ENCODE peak calls at places on chromosomes 11 and 22, in six cellular contexts. G is GM23248, C is OCI-LY7, F is SK-N-SH, R is HCT116, H is fibroblast of lung. A is an unnamed sample.

GRCh38 chr11:69473520-69473894 is 8.0 kb upstream of the LINC01488 start:
- DNase-seq in G (no peak), C (no peak), F (no peak), R (no peak), H (no peak), A (no peak)

GRCh38 chr22:37177755-37178154 is 10.3 kb downstream of the C1QTNF6 start:
- DNase-seq in G (no peak), C (no peak), F (no peak), R (no peak), H (no peak), A (no peak)

GRCh38 chr11:70934999-70935768 is 317.2 kb downstream of the SHANK2 start:
- DNase-seq in G (peak), C (no peak), F (no peak), R (peak), H (no peak), A (peak)

GRCh38 chr11:60165538-60165937 is 17.3 kb downstream of the MS4A6A start:
- DNase-seq in G (no peak), C (no peak), F (no peak), R (no peak), H (no peak), A (peak)

GRCh38 chr22:37355174-37355573 is 72.1 kb downstream of the ELFN2 start:
- DNase-seq in G (no peak), C (no peak), F (no peak), R (no peak), H (no peak), A (no peak)

GRCh38 chr22:46069518-46070214 is 80.7 kb upstream of the PPARA start:
- DNase-seq in G (peak), C (peak), F (peak), R (peak), H (peak), A (peak)

GRCh38 chr11:48272551-48273080 is 9.0 kb downstream of the OR4X1 start:
- DNase-seq in G (no peak), C (no peak), F (no peak), R (no peak), H (no peak), A (no peak)

GRCh38 chr11:5042091-5042490 is 4.2 kb upstream of the OR52J3 start:
- DNase-seq in G (peak), C (no peak), F (no peak), R (no peak), H (no peak), A (peak)

GRCh38 chr11:31636983-31637382 is 127.4 kb downstream of the ELP4 start:
- DNase-seq in G (no peak), C (no peak), F (no peak), R (no peak), H (no peak), A (no peak)

GRCh38 chr11:132838621-132839020 is 693.7 kb downstream of the OPCML start:
- DNase-seq in G (peak), C (no peak), F (no peak), R (no peak), H (peak), A (peak)

GRCh38 chr22:32720924-32721323 is 80.6 kb upstream of the TIMP3 start:
- DNase-seq in G (peak), C (no peak), F (peak), R (no peak), H (peak), A (no peak)

GRCh38 chr11:75583710-75584658 is 21.9 kb downstream of the SERPINH1 start:
- DNase-seq in G (peak), C (no peak), F (peak), R (no peak), H (peak), A (no peak)

GRCh38 chr11:114166897-114167323 is 107.4 kb downstream of the ZBTB16 start:
- DNase-seq in G (peak), C (peak), F (no peak), R (no peak), H (peak), A (peak)

GRCh38 chr11:122398167-122398566 is 257.4 kb upstream of the UBASH3B start:
- DNase-seq in G (peak), C (no peak), F (no peak), R (no peak), H (peak), A (no peak)

GRCh38 chr11:32713496-32713895 is 81.0 kb downstream of the CCDC73 start:
- DNase-seq in G (peak), C (peak), F (no peak), R (peak), H (peak), A (no peak)

GRCh38 chr11:73961321-73961720 is 10.5 kb downstream of the DNAJB13 start:
- DNase-seq in G (peak), C (no peak), F (no peak), R (no peak), H (no peak), A (no peak)

GRCh38 chr11:125381499-125381898 is 114.6 kb downstream of the FEZ1 start:
- DNase-seq in G (no peak), C (no peak), F (no peak), R (no peak), H (no peak), A (no peak)

GRCh38 chr11:98568011-98568410 is 452.7 kb upstream of the CNTN5 start:
- DNase-seq in G (no peak), C (no peak), F (no peak), R (no peak), H (peak), A (no peak)

GRCh38 chr22:19035474-19036228 is 86.6 kb downstream of the DGCR2 start:
- DNase-seq in G (no peak), C (peak), F (no peak), R (no peak), H (peak), A (no peak)

GRCh38 chr22:30874431-30875370 is 93.9 kb downstream of the MORC2 start:
- DNase-seq in G (no peak), C (no peak), F (peak), R (no peak), H (no peak), A (no peak)

GRCh38 chr11:47980907-47981621 is 705 bp downstream of the PTPRJ start:
- DNase-seq in G (peak), C (peak), F (peak), R (no peak), H (peak), A (peak)

DNA sequence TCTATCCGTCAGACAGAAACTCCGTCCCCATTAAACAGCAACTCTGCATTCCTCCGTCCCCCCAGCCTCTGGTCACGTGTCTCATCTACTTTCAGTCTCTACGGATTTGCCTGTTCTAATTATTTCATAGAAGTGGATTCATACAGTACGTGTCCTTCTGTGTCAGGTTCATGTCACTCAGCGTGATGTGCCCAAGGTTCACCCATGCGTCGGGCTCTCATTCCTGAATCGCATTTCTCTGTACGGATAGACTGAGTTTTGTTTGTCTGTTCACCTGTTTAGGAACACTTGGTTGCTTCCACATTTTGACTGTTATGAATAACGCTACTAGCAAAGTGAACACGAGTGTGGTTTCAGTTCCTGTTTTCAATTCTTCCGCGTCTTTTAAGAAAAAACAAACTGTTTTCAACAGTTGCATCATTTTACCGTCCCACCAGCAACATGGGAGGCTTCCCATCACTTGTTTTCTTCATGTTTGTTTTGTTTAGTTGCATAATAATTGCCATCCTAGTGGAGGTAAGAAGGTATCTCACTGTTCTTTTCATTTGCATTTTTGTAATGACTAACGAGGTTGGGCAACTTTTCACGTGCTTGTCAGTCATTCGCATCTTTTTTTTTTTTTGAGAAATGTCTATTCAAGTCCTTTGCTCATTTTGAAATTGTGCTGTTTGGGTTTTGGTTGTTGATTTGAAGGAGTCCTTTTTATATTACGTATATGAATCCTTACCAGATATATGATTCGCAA is 8.9 kb upstream of the NLRP6 start:
- DNase-seq in G (peak), C (peak), F (no peak), R (no peak), H (no peak), A (no peak)
- H2AFZ ChIP-seq in G (peak), C (peak), F (no peak), R (no peak), H (no peak), A (no peak)

GRCh38 chr11:95592455-95592854 is 197.1 kb downstream of the FAM76B start:
- DNase-seq in G (no peak), C (no peak), F (no peak), R (no peak), H (peak), A (no peak)
- H2AFZ ChIP-seq in G (no peak), C (no peak), F (no peak), R (no peak), H (no peak), A (no peak)

DNA sequence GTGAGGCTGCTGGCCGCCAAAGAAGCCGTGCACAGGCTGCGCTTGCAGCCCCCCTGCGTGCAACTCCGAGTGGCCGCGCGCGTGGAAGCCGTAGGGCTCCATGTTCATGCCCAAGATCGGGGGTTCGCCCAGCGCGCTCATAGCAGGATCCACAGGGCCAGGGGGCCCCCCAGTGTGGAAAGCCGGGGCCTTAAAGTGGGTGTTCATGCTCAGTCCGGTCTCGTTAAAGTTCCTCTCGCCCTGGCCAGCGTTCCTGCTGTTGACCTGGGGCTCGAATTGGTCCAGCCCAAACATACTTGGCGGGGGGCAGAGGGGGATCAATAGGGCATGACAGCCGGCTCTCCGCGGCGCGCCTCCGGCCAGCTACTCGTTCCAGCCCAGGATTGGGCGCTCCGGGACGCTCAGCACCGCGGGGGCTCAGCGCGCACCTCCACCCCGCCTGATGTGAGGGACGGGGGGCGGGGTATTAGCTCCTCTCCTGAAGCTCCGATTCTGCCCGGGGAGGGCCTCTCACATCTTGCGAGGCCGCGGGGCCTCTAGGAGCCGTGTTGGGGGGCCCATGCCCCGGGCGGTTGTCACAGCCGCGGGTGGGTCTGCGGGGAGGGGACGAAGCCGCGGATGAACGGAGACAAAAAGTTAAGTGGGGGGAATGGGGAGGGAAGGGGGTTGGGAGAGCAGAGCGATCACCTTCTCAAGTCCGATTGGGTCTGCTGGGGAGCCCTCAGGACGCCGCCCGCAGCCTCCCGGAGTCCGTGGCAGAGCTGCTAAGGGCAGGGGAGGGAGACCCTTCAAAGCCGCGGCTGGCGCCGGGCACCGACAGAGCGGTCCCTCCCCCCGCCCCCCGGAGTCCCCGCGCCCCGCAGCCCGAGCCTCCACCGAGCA is 1.1 kb downstream of the MN1 start:
- DNase-seq in G (peak), C (no peak), F (peak), R (no peak), H (no peak), A (peak)
- H2AFZ ChIP-seq in G (peak), C (no peak), F (peak), R (no peak), H (no peak), A (peak)

DNA sequence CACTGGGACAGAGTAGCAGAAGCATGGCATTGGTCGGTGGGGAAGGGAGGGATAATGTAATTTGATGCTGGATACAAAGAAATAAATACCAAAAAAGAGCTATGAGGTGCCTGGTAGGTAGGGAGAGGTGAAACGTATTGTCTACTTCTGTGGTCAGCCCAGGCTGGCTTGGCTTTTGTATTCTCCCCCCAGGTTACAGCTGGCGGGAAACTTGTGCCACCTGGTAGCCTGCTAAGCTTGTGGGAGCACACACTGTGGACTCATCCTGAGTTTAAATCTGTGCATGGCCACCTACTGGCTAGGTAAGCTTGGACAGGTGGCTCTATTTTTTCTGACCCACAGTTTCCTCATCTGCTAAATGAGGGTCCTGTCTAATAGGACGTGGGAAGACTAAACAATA is 165.2 kb upstream of the E2F8 start:
- DNase-seq in G (no peak), C (no peak), F (no peak), R (no peak), H (no peak), A (no peak)
- H2AFZ ChIP-seq in G (no peak), C (no peak), F (no peak), R (no peak), H (no peak), A (no peak)

GRCh38 chr11:37597776-37598175 is 999.7 kb upstream of the RAG2 start:
- DNase-seq in G (no peak), C (no peak), F (no peak), R (no peak), H (no peak), A (no peak)

GRCh38 chr11:37595845-37596244 is 997.8 kb upstream of the RAG2 start:
- DNase-seq in G (no peak), C (no peak), F (no peak), R (no peak), H (peak), A (no peak)
- H2AFZ ChIP-seq in G (no peak), C (no peak), F (no peak), R (no peak), H (no peak), A (no peak)

DNA sequence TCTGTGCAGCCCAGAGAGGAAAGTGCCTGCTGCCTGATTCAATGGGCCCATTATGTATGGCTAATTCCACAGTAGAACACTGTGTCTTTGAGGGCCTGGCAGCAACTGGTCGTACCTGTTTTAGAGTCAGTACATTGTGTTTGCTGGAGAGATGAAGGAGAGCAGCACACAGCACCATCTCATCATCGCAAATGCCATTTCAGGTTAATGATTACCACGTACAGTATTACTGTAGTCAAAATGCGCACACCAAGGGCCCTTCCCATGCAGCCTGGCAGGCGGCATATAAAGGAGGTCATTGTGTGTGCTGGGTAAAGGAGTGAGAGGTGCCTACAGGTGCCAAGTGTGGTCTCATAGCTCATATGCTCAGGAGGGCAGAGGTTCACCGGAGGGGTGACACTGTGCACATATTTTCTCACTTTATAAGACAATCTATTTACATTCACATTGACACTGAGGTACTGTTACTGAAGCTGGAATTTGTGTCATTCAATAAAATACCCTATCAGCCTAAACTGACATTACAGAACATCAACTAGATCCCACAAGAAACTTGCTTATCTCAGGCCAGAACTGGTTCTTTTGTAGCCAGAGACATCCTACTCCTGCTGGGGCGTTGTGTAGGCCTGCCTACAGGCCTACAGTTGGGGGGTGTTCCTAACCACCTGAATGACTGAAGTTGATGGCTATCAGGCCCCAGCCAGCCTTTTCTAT is 90.4 kb downstream of the APIP start:
- DNase-seq in G (no peak), C (no peak), F (no peak), R (peak), H (no peak), A (peak)
- H2AFZ ChIP-seq in G (no peak), C (no peak), F (no peak), R (peak), H (no peak), A (peak)

GRCh38 chr11:119584193-119585037 is 144.6 kb downstream of the NECTIN1 start:
- DNase-seq in G (peak), C (no peak), F (peak), R (no peak), H (peak), A (peak)
- H2AFZ ChIP-seq in G (peak), C (no peak), F (peak), R (peak), H (peak), A (peak)

GRCh38 chr22:35344956-35345690 is 35.8 kb upstream of the HMOX1 start:
- DNase-seq in G (no peak), C (peak), F (no peak), R (no peak), H (no peak), A (no peak)

GRCh38 chr22:35341090-35341874 is 39.6 kb upstream of the HMOX1 start:
- DNase-seq in G (no peak), C (peak), F (no peak), R (no peak), H (no peak), A (no peak)

GRCh38 chr22:35343664-35344550 is 37.0 kb upstream of the HMOX1 start:
- DNase-seq in G (no peak), C (no peak), F (no peak), R (no peak), H (no peak), A (no peak)

GRCh38 chr22:35345808-35346505 is 34.9 kb upstream of the HMOX1 start:
- DNase-seq in G (no peak), C (no peak), F (no peak), R (no peak), H (no peak), A (no peak)

GRCh38 chr22:35342390-35342789 is 38.5 kb upstream of the HMOX1 start:
- DNase-seq in G (no peak), C (no peak), F (no peak), R (no peak), H (no peak), A (no peak)
- H2AFZ ChIP-seq in G (no peak), C (no peak), F (no peak), R (no peak), H (no peak), A (no peak)

GRCh38 chr11:61969391-61969758 is 1.9 kb upstream of the FTH1 start:
- DNase-seq in G (no peak), C (no peak), F (no peak), R (no peak), H (no peak), A (peak)

GRCh38 chr11:61967924-61968757 is 707 bp upstream of the FTH1 start:
- DNase-seq in G (peak), C (peak), F (peak), R (no peak), H (peak), A (peak)

GRCh38 chr11:61967177-61967923 is at the start of gene FTH1:
- DNase-seq in G (peak), C (peak), F (peak), R (peak), H (peak), A (peak)

GRCh38 chr11:61969838-61970452 is 2.5 kb upstream of the FTH1 start:
- DNase-seq in G (peak), C (no peak), F (no peak), R (no peak), H (peak), A (peak)

DNA sequence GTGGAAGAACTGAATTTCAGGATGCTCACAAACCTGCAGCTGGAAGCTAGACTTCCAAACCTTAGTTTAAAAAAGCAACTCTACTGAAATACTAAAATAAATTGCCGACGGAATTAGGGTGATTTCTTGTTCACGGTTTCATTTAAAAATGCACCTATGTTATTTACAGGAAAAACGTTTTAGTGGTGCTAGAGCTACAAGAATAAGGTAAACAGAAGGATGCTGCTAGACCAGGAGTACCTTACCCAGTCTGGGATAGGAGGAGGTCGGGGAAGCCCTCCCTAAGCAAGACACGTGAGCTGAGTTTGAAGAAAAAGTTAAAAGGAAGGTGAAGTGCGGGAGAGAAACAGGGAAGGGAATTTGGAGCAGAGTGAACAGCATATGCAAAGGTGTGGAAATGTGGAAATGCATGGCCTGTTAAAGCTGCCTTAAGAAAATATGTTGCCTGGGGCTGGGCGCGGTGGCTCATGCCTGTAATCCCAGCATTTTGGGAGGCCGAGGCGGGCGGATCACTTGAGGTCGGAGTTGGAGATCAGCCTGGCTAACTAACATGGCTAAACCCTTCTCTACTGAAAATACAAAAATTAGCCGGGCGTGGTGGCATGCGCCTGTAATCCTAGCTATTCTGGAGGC is 1.4 kb upstream of the FTH1 start:
- DNase-seq in G (no peak), C (no peak), F (no peak), R (no peak), H (no peak), A (no peak)
- H2AFZ ChIP-seq in G (peak), C (peak), F (peak), R (no peak), H (no peak), A (peak)

A was measured in mammary epithelial cell.